ENCODE peak calls at places on chromosomes 1 and 21, in six cellular contexts. C is GM12878, Z is HepG2, L is SK-N-SH, S is K562, N is H1. R is an unnamed sample.

GRCh38 chr1:69263982-69264381 is 303.7 kb upstream of the LRRC7 start:
- DNase-seq in C (no peak), Z (no peak), L (peak), S (no peak), N (no peak), R (no peak)

GRCh38 chr1:94714552-94714951 is 105.6 kb upstream of the SLC44A3 start:
- DNase-seq in C (no peak), Z (no peak), L (no peak), S (no peak), N (no peak), R (no peak)

GRCh38 chr1:219713981-219714381 is 101.1 kb upstream of the ZC3H11B start:
- DNase-seq in C (no peak), Z (no peak), L (no peak), S (no peak), N (no peak), R (no peak)

GRCh38 chr1:40001456-40001855 is 39.1 kb upstream of the CAP1 start:
- DNase-seq in C (no peak), Z (no peak), L (no peak), S (no peak), N (no peak), R (no peak)

GRCh38 chr21:37032877-37033471 is 26.5 kb downstream of the RIPPLY3 start:
- DNase-seq in C (no peak), Z (no peak), L (no peak), S (no peak), N (no peak), R (no peak)

GRCh38 chr1:14598498-14599172 is at the start of gene KAZN:
- DNase-seq in C (no peak), Z (no peak), L (peak), S (peak), N (peak), R (no peak)

GRCh38 chr1:26410706-26411623 is at the start of gene LIN28A:
- DNase-seq in C (no peak), Z (no peak), L (no peak), S (no peak), N (peak), R (no peak)

GRCh38 chr1:156865865-156866678 is 5.4 kb downstream of the NTRK1 start:
- DNase-seq in C (no peak), Z (no peak), L (no peak), S (peak), N (no peak), R (peak)

GRCh38 chr1:91768786-91769697 is 116.9 kb downstream of the TGFBR3 start:
- DNase-seq in C (no peak), Z (no peak), L (no peak), S (peak), N (no peak), R (no peak)

GRCh38 chr1:205925730-205926129 is 17.5 kb downstream of the SLC26A9 start:
- DNase-seq in C (no peak), Z (no peak), L (no peak), S (no peak), N (no peak), R (no peak)

GRCh38 chr1:167428418-167428817 is 89.9 kb downstream of the CD247 start:
- DNase-seq in C (no peak), Z (no peak), L (no peak), S (no peak), N (no peak), R (no peak)

GRCh38 chr1:98196012-98196411 is 275.2 kb upstream of the DPYD start:
- DNase-seq in C (no peak), Z (no peak), L (no peak), S (no peak), N (no peak), R (no peak)

GRCh38 chr1:226783202-226783601 is 44.1 kb upstream of the ITPKB start:
- DNase-seq in C (no peak), Z (no peak), L (no peak), S (no peak), N (no peak), R (no peak)

GRCh38 chr1:44045064-44045463 is 13.8 kb upstream of the SLC6A9 start:
- DNase-seq in C (no peak), Z (no peak), L (no peak), S (no peak), N (no peak), R (no peak)

GRCh38 chr1:44040856-44041255 is 9.6 kb upstream of the SLC6A9 start:
- DNase-seq in C (no peak), Z (no peak), L (no peak), S (no peak), N (no peak), R (no peak)

GRCh38 chr1:44043176-44044070 is 12.2 kb upstream of the SLC6A9 start:
- DNase-seq in C (no peak), Z (no peak), L (no peak), S (no peak), N (no peak), R (no peak)

GRCh38 chr1:44047131-44047530 is 15.9 kb upstream of the SLC6A9 start:
- DNase-seq in C (no peak), Z (no peak), L (no peak), S (no peak), N (no peak), R (no peak)

GRCh38 chr1:44044071-44044801 is 13.0 kb upstream of the SLC6A9 start:
- DNase-seq in C (no peak), Z (peak), L (no peak), S (peak), N (no peak), R (no peak)
- TF ChIP-seq GABPA in C (no peak), Z (no peak), L (no peak), S (no peak), N (no peak), R (no peak)

DNA sequence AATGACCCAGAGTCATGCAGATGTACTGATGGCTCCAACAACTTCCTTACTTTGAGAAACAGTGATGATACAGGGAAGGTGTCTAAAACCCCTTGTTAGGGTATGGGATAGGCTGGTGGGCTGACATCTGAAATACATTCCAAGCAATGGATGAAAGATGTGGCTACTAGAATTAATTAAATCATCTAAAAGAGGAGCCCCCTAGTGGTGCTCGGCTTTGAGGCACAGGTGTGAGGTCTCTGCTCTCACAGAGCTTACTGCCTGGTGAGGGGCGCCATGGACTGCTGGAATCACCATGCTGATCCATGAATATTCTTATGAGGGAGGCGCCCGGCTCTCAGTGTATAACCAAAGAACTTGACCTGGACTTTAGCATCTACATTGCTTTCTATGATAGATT is 48.5 kb downstream of the GNG4 start:
- DNase-seq in C (no peak), Z (no peak), L (no peak), S (no peak), N (peak), R (no peak)
- TF ChIP-seq CTCF in C (peak), Z (peak), L (peak), S (peak), N (peak), R (peak)

GRCh38 chr1:9888886-9889285 is 21.2 kb downstream of the CTNNBIP1 start:
- DNase-seq in C (no peak), Z (no peak), L (no peak), S (no peak), N (no peak), R (no peak)

GRCh38 chr1:9892563-9893528 is 17.2 kb downstream of the CTNNBIP1 start:
- DNase-seq in C (no peak), Z (no peak), L (no peak), S (no peak), N (no peak), R (peak)

GRCh38 chr1:9891207-9891606 is 18.9 kb downstream of the CTNNBIP1 start:
- DNase-seq in C (no peak), Z (no peak), L (no peak), S (no peak), N (no peak), R (no peak)

GRCh38 chr1:9889411-9889810 is 20.7 kb downstream of the CTNNBIP1 start:
- DNase-seq in C (no peak), Z (no peak), L (no peak), S (no peak), N (no peak), R (peak)

GRCh38 chr1:9890224-9890731 is 19.8 kb downstream of the CTNNBIP1 start:
- DNase-seq in C (no peak), Z (no peak), L (no peak), S (no peak), N (no peak), R (no peak)
- TF ChIP-seq POLR2AphosphoS5 in C (no peak), Z (no peak), L (peak), S (no peak), N (no peak), R (no peak)

DNA sequence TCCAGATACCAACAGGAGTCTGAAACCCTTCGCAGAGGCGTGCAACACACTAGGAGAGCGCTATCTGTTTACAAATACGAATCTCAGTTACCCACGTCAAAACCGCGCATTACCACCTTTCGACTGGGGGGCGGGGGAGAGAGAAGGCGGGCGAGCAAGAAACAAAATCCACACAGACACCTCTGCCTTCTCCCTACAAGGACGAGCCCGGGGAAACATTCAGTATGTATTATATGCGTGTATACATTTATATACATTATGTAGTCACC is 722 bp downstream of the TUT4 start:
- DNase-seq in C (no peak), Z (peak), L (peak), S (peak), N (no peak), R (peak)
- TF ChIP-seq GABPA in C (no peak), Z (no peak), L (no peak), S (no peak), N (no peak), R (no peak)

GRCh38 chr1:89527256-89527655 is 2.6 kb downstream of the LRRC8B start:
- DNase-seq in C (no peak), Z (no peak), L (no peak), S (no peak), N (no peak), R (no peak)

GRCh38 chr1:89525169-89525855 is 683 bp downstream of the LRRC8B start:
- DNase-seq in C (peak), Z (peak), L (peak), S (peak), N (no peak), R (peak)

GRCh38 chr1:89523597-89524368 is 846 bp upstream of the LRRC8B start:
- DNase-seq in C (no peak), Z (peak), L (peak), S (peak), N (no peak), R (peak)

GRCh38 chr1:89527750-89528381 is 3.2 kb downstream of the LRRC8B start:
- DNase-seq in C (no peak), Z (no peak), L (no peak), S (no peak), N (no peak), R (no peak)

GRCh38 chr1:89524369-89525168 is at the start of gene LRRC8B:
- DNase-seq in C (peak), Z (peak), L (peak), S (peak), N (peak), R (peak)
- TF ChIP-seq CTCF in C (no peak), Z (peak), L (no peak), S (no peak), N (no peak), R (no peak)

GRCh38 chr1:164836614-164837018 is 277.6 kb downstream of the PBX1 start:
- DNase-seq in C (no peak), Z (no peak), L (peak), S (no peak), N (no peak), R (no peak)
- TF ChIP-seq POLR2AphosphoS5 in C (no peak), Z (no peak), L (no peak), S (no peak), N (no peak), R (no peak)

R was measured in HL-60.